ENCODE peak calls at places on chromosomes 12 and 14, in eight cellular contexts. O is lower lobe of right lung; H is astrocyte of the hippocampus; U is stimulated activated naive B cell treated with anti-CD40 and anti-IgM and Interleukin-4, amounts not matched to agents 10 μg/mL and 1 μg/mL and 100 μg/mL, for 72 hours; C is BJ; F is fibroblast of the aortic adventitia; A is suprapubic skin; W is HEK293T. R is an unnamed sample.

GRCh38 chr12:119208626-119209061 is 29.9 kb downstream of the HSPB8 start:
- DNase-seq in A (peak), F (peak), W (no peak), H (no peak), C (peak), U (no peak), O (peak), R (no peak)

GRCh38 chr12:113190761-113191160 is 5.2 kb downstream of the RITA1 start:
- DNase-seq in C (no peak), U (no peak), H (peak), O (no peak), A (no peak), W (peak), F (peak), R (peak)

GRCh38 chr12:85803231-85803630 is 33.0 kb downstream of the RASSF9 start:
- DNase-seq in A (no peak), W (no peak), C (no peak), U (no peak), F (peak), H (no peak), O (no peak), R (no peak)

GRCh38 chr12:92034083-92034482 is 111.6 kb downstream of the BTG1 start:
- DNase-seq in C (no peak), H (no peak), W (no peak), F (no peak), A (no peak), U (no peak), O (no peak), R (no peak)

GRCh38 chr14:32073537-32074189 is 3.4 kb upstream of the ARHGAP5 start:
- DNase-seq in O (no peak), C (peak), H (peak), U (peak), F (peak), W (peak), A (no peak), R (peak)

GRCh38 chr12:3743803-3744202 is 9.1 kb downstream of the CRACR2A start:
- DNase-seq in H (no peak), F (peak), A (no peak), O (no peak), W (no peak), U (no peak), C (no peak), R (no peak)

GRCh38 chr12:111692575-111693210 is 6.8 kb downstream of the ACAD10 start:
- DNase-seq in U (no peak), H (peak), C (no peak), O (no peak), W (peak), A (no peak), F (no peak), R (no peak)

GRCh38 chr12:94768398-94769039 is 118.2 kb upstream of the TMCC3 start:
- DNase-seq in H (peak), C (no peak), W (no peak), U (peak), O (no peak), A (no peak), F (peak), R (no peak)

R was measured in nephron progenitor cell.